ENCODE peak calls at places on chromosomes 12 and 14, in four cellular contexts. S is HL-60, C is K562, D is GM12878. H is an unnamed sample.

GRCh38 chr12:11718768-11719253 is 69.3 kb downstream of the ETV6 start:
- DNase-seq in D (no peak), S (no peak), C (no peak), H (no peak)

GRCh38 chr14:86897704-86898513 is 1095.1 kb downstream of the GALC start:
- DNase-seq in D (no peak), C (no peak), S (no peak), H (no peak)

GRCh38 chr12:66290716-66291200 is 11.5 kb upstream of the HELB start:
- DNase-seq in S (no peak), C (no peak), D (no peak), H (no peak)

GRCh38 chr14:73606271-73606670 is 6.0 kb upstream of the ACOT6 start:
- DNase-seq in S (no peak), C (no peak), D (no peak), H (no peak)

GRCh38 chr12:46209914-46210834 is 58.7 kb downstream of the SLC38A1 start:
- DNase-seq in D (peak), C (no peak), S (no peak), H (no peak)

GRCh38 chr12:22687677-22688076 is 62.7 kb downstream of the ETNK1 start:
- DNase-seq in S (peak), D (peak), C (no peak), H (no peak)

GRCh38 chr12:39372929-39373328 is 70.0 kb downstream of the KIF21A start:
- DNase-seq in D (peak), C (no peak), S (peak), H (peak)

GRCh38 chr12:131061041-131061806 is 107.5 kb downstream of the ADGRD1 start:
- DNase-seq in C (no peak), S (no peak), D (peak), H (no peak)

GRCh38 chr14:106605548-106606448 is 1079.4 kb downstream of the TMEM121 start:
- DNase-seq in C (peak), S (peak), D (peak), H (peak)

GRCh38 chr12:26869908-26870459 is 37.0 kb upstream of the ITPR2 start:
- DNase-seq in S (no peak), D (no peak), C (no peak), H (no peak)

GRCh38 chr12:29552324-29552927 is 54.9 kb upstream of the OVCH1 start:
- DNase-seq in S (peak), D (no peak), C (peak), H (peak)

GRCh38 chr14:91143862-91144261 is 30.0 kb downstream of the DGLUCY start:
- DNase-seq in D (no peak), S (no peak), C (no peak), H (no peak)

GRCh38 chr14:104559043-104559768 is 20.4 kb upstream of the C14orf180 start:
- DNase-seq in C (no peak), D (no peak), S (no peak), H (no peak)

GRCh38 chr12:67039995-67040860 is 228.9 kb upstream of the CAND1 start:
- DNase-seq in D (no peak), S (no peak), C (no peak), H (no peak)

GRCh38 chr12:50326636-50327284 is 43.4 kb upstream of the LIMA1 start:
- DNase-seq in S (no peak), C (no peak), D (no peak), H (no peak)

GRCh38 chr12:55188573-55188972 is 32.3 kb upstream of the OR10A7 start:
- DNase-seq in S (no peak), C (no peak), D (no peak), H (no peak)

GRCh38 chr12:107998863-107999262 is 130.2 kb upstream of the WSCD2 start:
- DNase-seq in C (no peak), S (no peak), D (no peak), H (no peak)

GRCh38 chr12:108004368-108004767 is 124.7 kb upstream of the WSCD2 start:
- DNase-seq in S (no peak), D (no peak), C (no peak), H (no peak)

DNA sequence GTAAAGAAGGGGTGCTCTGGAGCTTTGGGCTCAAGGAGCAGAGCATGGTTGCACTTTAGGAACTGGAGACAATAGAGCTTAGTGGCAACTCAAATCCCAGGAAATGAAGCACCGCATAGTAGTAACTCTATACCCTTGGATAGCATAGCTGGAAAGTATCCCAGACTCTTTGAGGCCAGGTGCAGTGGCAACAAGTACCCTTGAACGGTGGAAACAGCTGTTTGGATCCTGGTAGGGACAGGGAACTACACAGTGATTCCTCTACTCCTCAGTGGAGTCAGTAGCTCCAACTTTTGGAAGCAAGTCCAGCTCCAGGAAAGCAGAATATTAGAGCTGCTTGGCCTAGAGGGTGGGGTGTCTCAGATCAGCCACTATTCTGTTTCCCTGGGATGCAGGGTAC is 129.0 kb upstream of the WSCD2 start:
- DNase-seq in S (no peak), D (no peak), C (no peak), H (no peak)
- TF ChIP-seq SPI1 in S (no peak), D (no peak), C (no peak), H (no peak)

GRCh38 chr12:52703878-52704277 is 554 bp upstream of the KRT77 start:
- DNase-seq in D (no peak), S (no peak), C (no peak), H (no peak)
- TF ChIP-seq SPI1 in D (no peak), S (no peak), C (no peak), H (no peak)

DNA sequence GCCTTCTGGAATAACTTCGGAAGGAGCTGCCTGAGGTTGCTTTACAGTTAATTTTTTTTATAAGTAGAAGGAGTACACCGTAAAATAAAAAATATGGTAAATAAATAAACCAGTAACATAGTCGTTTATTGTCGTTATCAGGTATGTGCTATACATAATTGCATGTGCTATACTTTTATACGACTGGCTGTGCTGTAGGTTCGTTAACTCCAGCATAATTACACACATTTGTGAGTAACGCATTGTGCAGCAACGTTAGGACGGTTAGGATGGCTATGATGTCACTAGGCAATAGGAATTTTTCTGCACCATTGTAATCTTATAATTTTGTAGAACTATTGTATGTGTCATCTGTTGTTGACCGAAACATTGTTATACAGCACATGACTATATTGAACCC is 8.5 kb downstream of the EXD2 start:
- DNase-seq in S (no peak), C (no peak), D (no peak), H (no peak)
- TF ChIP-seq SPI1 in S (no peak), C (no peak), D (no peak), H (no peak)

DNA sequence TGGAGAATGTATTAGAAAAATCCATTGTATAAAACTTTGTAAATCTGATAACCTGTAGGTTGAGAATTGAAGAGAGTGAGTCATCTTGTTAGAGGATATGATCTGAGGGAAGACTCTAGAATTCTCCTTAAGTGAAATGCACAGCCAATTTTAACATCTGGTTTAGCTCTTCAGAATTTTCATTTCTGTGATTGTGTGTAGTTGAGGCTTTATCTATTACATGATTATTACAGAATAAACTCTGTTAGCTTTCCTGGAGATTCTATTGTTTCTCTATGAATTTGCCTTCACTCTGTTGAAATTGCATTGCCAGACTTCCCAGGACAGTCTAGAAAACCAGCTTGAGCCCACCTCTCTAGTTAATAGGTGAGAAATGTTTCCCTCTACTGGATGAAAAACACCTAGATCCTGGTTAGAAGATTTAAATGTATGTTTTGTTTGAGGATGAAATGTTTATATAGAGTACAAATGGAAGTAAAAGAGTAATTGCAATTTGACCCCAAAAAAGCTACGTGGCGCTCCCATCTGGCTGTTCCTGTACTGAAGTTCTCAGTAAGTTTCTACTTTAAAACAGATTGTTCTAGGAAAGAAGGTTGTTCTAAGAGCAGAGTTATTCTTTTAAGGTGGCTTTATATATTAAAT is 2.9 kb downstream of the NUDT4 start:
- DNase-seq in D (no peak), S (no peak), C (no peak), H (no peak)
- TF ChIP-seq SPI1 in D (no peak), S (no peak), C (no peak), H (no peak)